ENCODE peak calls at places on chromosome 3, in six cellular contexts. Z is HT1080, W is A549, G is HTR-8/SVneo, E is adipocyte, S is mucosa of descending colon. K is an unnamed sample.

GRCh38 chr3:193828477-193828876 is 235.5 kb downstream of the OPA1 start:
- DNase-seq in Z (no peak), W (no peak), G (no peak), E (no peak), S (no peak), K (no peak)

GRCh38 chr3:10949197-10949596 is 43.4 kb upstream of the SLC6A1 start:
- DNase-seq in Z (no peak), W (no peak), G (no peak), E (no peak), S (no peak), K (no peak)

GRCh38 chr3:188153949-188154757 is at the start of gene LPP:
- DNase-seq in Z (peak; percentile 82), W (peak; percentile 69), G (peak; percentile 65), E (no peak), S (peak; percentile 90), K (peak; percentile 14)

GRCh38 chr3:50264964-50265485 is 3.9 kb upstream of the SEMA3B start:
- DNase-seq in Z (no peak), W (no peak), G (no peak), E (no peak), S (peak; percentile 58), K (no peak)

GRCh38 chr3:26550413-26550812 is 72.2 kb upstream of the LRRC3B start:
- DNase-seq in Z (no peak), W (no peak), G (no peak), E (no peak), S (no peak), K (no peak)

GRCh38 chr3:25300141-25300540 is 127.9 kb upstream of the RARB start:
- DNase-seq in Z (no peak), W (no peak), G (no peak), E (no peak), S (no peak), K (no peak)

GRCh38 chr3:55185380-55185779 is 257.5 kb upstream of the LRTM1 start:
- DNase-seq in Z (no peak), W (no peak), G (no peak), E (peak; percentile 58), S (no peak), K (no peak)

GRCh38 chr3:60708191-60708975 is 542.9 kb downstream of the FHIT start:
- DNase-seq in Z (no peak), W (no peak), G (no peak), E (peak; percentile 17), S (no peak), K (no peak)

GRCh38 chr3:11651900-11652299 is 8.2 kb upstream of the VGLL4 start:
- DNase-seq in Z (peak; percentile 40), W (peak; percentile 44), G (peak; percentile 28), E (peak; percentile 80), S (no peak), K (no peak)

GRCh38 chr3:169764164-169764452 is 752 bp downstream of the TERC start:
- DNase-seq in Z (no peak), W (no peak), G (no peak), E (no peak), S (no peak), K (peak; percentile 32)

GRCh38 chr3:147864754-147865354 is 455.7 kb downstream of the ZIC1 start:
- DNase-seq in Z (no peak), W (no peak), G (no peak), E (no peak), S (no peak), K (no peak)

GRCh38 chr3:908839-909238 is 184.0 kb upstream of the CNTN6 start:
- DNase-seq in Z (peak; percentile 26), W (no peak), G (no peak), E (no peak), S (no peak), K (no peak)

GRCh38 chr3:4979401-4980228 is at the start of gene BHLHE40:
- DNase-seq in Z (no peak), W (no peak), G (no peak), E (no peak), S (peak; percentile 72), K (no peak)

GRCh38 chr3:45756055-45756454 is 40.3 kb downstream of the SLC6A20 start:
- DNase-seq in Z (no peak), W (no peak), G (no peak), E (no peak), S (no peak), K (no peak)

GRCh38 chr3:170049146-170050000 is 11.6 kb downstream of the GPR160 start:
- DNase-seq in Z (peak; percentile 89), W (no peak), G (peak; percentile 15), E (no peak), S (peak; percentile 72), K (peak; percentile 65)

GRCh38 chr3:104825116-104825515 is 541.6 kb upstream of the ALCAM start:
- DNase-seq in Z (no peak), W (no peak), G (no peak), E (peak; percentile 52), S (no peak), K (no peak)

GRCh38 chr3:102532901-102533300 is 98.1 kb downstream of the ZPLD1 start:
- DNase-seq in Z (peak; percentile 69), W (no peak), G (no peak), E (no peak), S (no peak), K (no peak)

K was measured in dermis microvascular lymphatic vessel endothelial cell.